ENCODE peak calls at places on chromosomes 1 and 21, in eight cellular contexts. N is G401; O is stimulated activated naive CD8-positive, alpha-beta T cell treated with anti-CD3 and anti-CD28 coated beads, Interleukin-15, amount 100 ng/mL, for 72 hours; Y is fibroblast of pulmonary artery; K is heart left ventricle; C is stimulated activated naive CD4-positive, alpha-beta T cell treated with Interleukin-2 at 50 U/mL for 16 hours; H is NCI-H774; J is amniotic epithelial cell. M is an unnamed sample.

GRCh38 chr1:10606070-10606469 is 131.3 kb downstream of the PEX14 start:
- DNase-seq in N (no peak), O (no peak), Y (no peak), K (no peak), C (no peak), H (no peak), J (no peak), M (no peak)

GRCh38 chr1:236092899-236093298 is 28.0 kb upstream of the NID1 start:
- DNase-seq in N (no peak), O (no peak), Y (no peak), K (no peak), C (no peak), H (no peak), J (no peak), M (no peak)

GRCh38 chr1:152888126-152888525 is 10.0 kb downstream of the SMCP start:
- DNase-seq in N (no peak), O (no peak), Y (no peak), K (no peak), C (no peak), H (no peak), J (no peak), M (no peak)

GRCh38 chr1:161737625-161738024 is 12.0 kb upstream of the DUSP12 start:
- DNase-seq in N (no peak), O (no peak), Y (no peak), K (no peak), C (no peak), H (no peak), J (no peak), M (no peak)

GRCh38 chr1:25343872-25344271 is 5.7 kb downstream of the TMEM50A start:
- DNase-seq in N (no peak), O (no peak), Y (peak; percentile 69), K (no peak), C (no peak), H (no peak), J (peak; percentile 64), M (no peak)

GRCh38 chr21:29771491-29772066 is 168.2 kb downstream of the GRIK1 start:
- DNase-seq in N (no peak), O (no peak), Y (no peak), K (no peak), C (no peak), H (no peak), J (no peak), M (no peak)

GRCh38 chr1:193629875-193630274 is 443.5 kb upstream of the B3GALT2 start:
- DNase-seq in N (no peak), O (no peak), Y (peak; percentile 68), K (no peak), C (no peak), H (no peak), J (no peak), M (no peak)

GRCh38 chr1:178033019-178033418 is 60.9 kb upstream of the RASAL2 start:
- DNase-seq in N (no peak), O (no peak), Y (no peak), K (no peak), C (no peak), H (no peak), J (no peak), M (no peak)

GRCh38 chr1:44660176-44660575 is 14.1 kb downstream of the TMEM53 start:
- DNase-seq in N (no peak), O (no peak), Y (peak; percentile 26), K (peak; percentile 88), C (no peak), H (peak; percentile 90), J (no peak), M (peak; percentile 78)

GRCh38 chr1:8818325-8818775 is 910 bp upstream of the RERE start:
- DNase-seq in N (no peak), O (no peak), Y (peak; percentile 89), K (no peak), C (no peak), H (no peak), J (peak; percentile 73), M (peak; percentile 62)

GRCh38 chr1:228975238-228975929 is 240.1 kb downstream of the RHOU start:
- DNase-seq in N (no peak), O (no peak), Y (no peak), K (no peak), C (no peak), H (no peak), J (no peak), M (no peak)

GRCh38 chr1:112674986-112675727 is 698 bp downstream of the MOV10 start:
- DNase-seq in N (no peak), O (peak; percentile 56), Y (peak; percentile 22), K (peak; percentile 75), C (peak; percentile 34), H (no peak), J (peak; percentile 10), M (peak; percentile 68)

M was measured in left cardiac atrium.